ENCODE peak calls at places on chromosomes 3 and 15, in nine cellular contexts. One of them, this sample, is unnamed.

GRCh38 chr3:166955549-166955948 is 424.5 kb downstream of the ZBBX start:
- DNase-seq in HepG2: no peak
- DNase-seq in left ventricle myocardium inferior: no peak
- DNase-seq in H9: no peak
- DNase-seq in sigmoid colon: no peak
- DNase-seq in esophagus squamous epithelium: no peak
- DNase-seq in cardiac muscle cell: no peak
- DNase-seq in PC-3: peak
- DNase-seq in psoas muscle: no peak
- DNase-seq in this sample: no peak

GRCh38 chr15:90531147-90531546 is 1.4 kb downstream of the CRTC3 start:
- DNase-seq in H9: no peak
- DNase-seq in psoas muscle: no peak
- DNase-seq in PC-3: no peak
- DNase-seq in sigmoid colon: no peak
- DNase-seq in esophagus squamous epithelium: no peak
- DNase-seq in HepG2: no peak
- DNase-seq in cardiac muscle cell: no peak
- DNase-seq in left ventricle myocardium inferior: no peak
- DNase-seq in this sample: no peak

GRCh38 chr3:4524423-4524769 is 31.2 kb downstream of the ITPR1 start:
- DNase-seq in HepG2: peak
- DNase-seq in left ventricle myocardium inferior: no peak
- DNase-seq in PC-3: peak
- DNase-seq in esophagus squamous epithelium: no peak
- DNase-seq in H9: no peak
- DNase-seq in cardiac muscle cell: peak
- DNase-seq in psoas muscle: no peak
- DNase-seq in sigmoid colon: no peak
- DNase-seq in this sample: no peak

GRCh38 chr15:88615303-88616107 is 5.6 kb upstream of the AEN start:
- DNase-seq in psoas muscle: no peak
- DNase-seq in HepG2: peak
- DNase-seq in PC-3: no peak
- DNase-seq in H9: peak
- DNase-seq in sigmoid colon: no peak
- DNase-seq in left ventricle myocardium inferior: no peak
- DNase-seq in esophagus squamous epithelium: no peak
- DNase-seq in cardiac muscle cell: no peak
- DNase-seq in this sample: peak

GRCh38 chr15:33380406-33380805 is 69.6 kb downstream of the RYR3 start:
- DNase-seq in H9: no peak
- DNase-seq in HepG2: no peak
- DNase-seq in left ventricle myocardium inferior: no peak
- DNase-seq in cardiac muscle cell: no peak
- DNase-seq in psoas muscle: peak
- DNase-seq in PC-3: no peak
- DNase-seq in sigmoid colon: no peak
- DNase-seq in esophagus squamous epithelium: no peak
- DNase-seq in this sample: no peak

GRCh38 chr3:75814797-75815196 is 29.4 kb upstream of the ZNF717 start:
- DNase-seq in left ventricle myocardium inferior: no peak
- DNase-seq in HepG2: no peak
- DNase-seq in cardiac muscle cell: no peak
- DNase-seq in PC-3: no peak
- DNase-seq in esophagus squamous epithelium: no peak
- DNase-seq in H9: no peak
- DNase-seq in psoas muscle: no peak
- DNase-seq in sigmoid colon: no peak
- DNase-seq in this sample: no peak

GRCh38 chr3:168088106-168088722 is 7.5 kb downstream of the GOLIM4 start:
- DNase-seq in cardiac muscle cell: no peak
- DNase-seq in H9: peak
- DNase-seq in psoas muscle: no peak
- DNase-seq in left ventricle myocardium inferior: no peak
- DNase-seq in PC-3: no peak
- DNase-seq in esophagus squamous epithelium: no peak
- DNase-seq in HepG2: peak
- DNase-seq in sigmoid colon: no peak
- DNase-seq in this sample: peak

GRCh38 chr15:95169701-95170459 is 938.5 kb downstream of the MCTP2 start:
- DNase-seq in H9: no peak
- DNase-seq in PC-3: no peak
- DNase-seq in psoas muscle: peak
- DNase-seq in esophagus squamous epithelium: no peak
- DNase-seq in HepG2: no peak
- DNase-seq in cardiac muscle cell: no peak
- DNase-seq in sigmoid colon: peak
- DNase-seq in left ventricle myocardium inferior: no peak
- DNase-seq in this sample: no peak

GRCh38 chr15:101613130-101614000 is 38.8 kb downstream of the TM2D3 start:
- DNase-seq in H9: no peak
- DNase-seq in HepG2: peak
- DNase-seq in psoas muscle: peak
- DNase-seq in esophagus squamous epithelium: no peak
- DNase-seq in PC-3: peak
- DNase-seq in left ventricle myocardium inferior: peak
- DNase-seq in cardiac muscle cell: peak
- DNase-seq in sigmoid colon: peak
- DNase-seq in this sample: peak

GRCh38 chr3:161310649-161311423 is 60.5 kb downstream of the SPTSSB start:
- DNase-seq in H9: no peak
- DNase-seq in psoas muscle: no peak
- DNase-seq in cardiac muscle cell: no peak
- DNase-seq in left ventricle myocardium inferior: no peak
- DNase-seq in esophagus squamous epithelium: no peak
- DNase-seq in HepG2: no peak
- DNase-seq in PC-3: no peak
- DNase-seq in sigmoid colon: no peak
- DNase-seq in this sample: no peak

DNA sequence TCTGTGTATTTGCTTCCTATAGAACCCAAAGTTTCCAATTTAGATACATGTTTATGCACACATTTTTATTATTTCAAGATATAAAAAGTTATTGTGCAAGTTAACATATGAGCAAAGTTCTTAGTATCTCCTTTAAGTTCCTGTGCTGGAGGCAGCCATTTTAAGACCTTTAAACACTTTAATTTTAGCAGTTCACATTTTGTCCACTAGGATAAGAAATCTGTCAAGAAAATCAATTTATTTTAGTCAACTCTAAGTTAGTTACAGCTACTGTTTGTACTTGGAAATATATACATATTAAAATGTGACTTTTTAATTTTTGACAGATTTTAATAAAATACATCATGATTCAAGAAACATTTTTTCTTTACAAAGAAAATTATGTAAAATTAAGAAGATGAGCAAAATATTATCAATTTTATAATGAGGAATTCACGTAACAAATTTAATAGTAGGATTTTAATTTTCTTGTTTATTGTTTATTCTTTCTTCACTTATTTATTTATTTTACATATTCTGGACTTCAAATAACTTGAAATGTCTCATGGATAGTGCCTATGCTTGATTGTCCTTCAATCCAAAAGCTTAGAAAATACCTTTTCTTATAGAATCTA is 402.6 kb upstream of the GBE1 start:
- DNase-seq in H9: no peak
- DNase-seq in left ventricle myocardium inferior: no peak
- DNase-seq in HepG2: no peak
- DNase-seq in esophagus squamous epithelium: no peak
- DNase-seq in cardiac muscle cell: peak
- DNase-seq in sigmoid colon: no peak
- DNase-seq in PC-3: peak
- DNase-seq in psoas muscle: no peak
- DNase-seq in this sample: no peak
- TF ChIP-seq CTCF in H9: peak
- TF ChIP-seq CTCF in left ventricle myocardium inferior: peak
- TF ChIP-seq CTCF in HepG2: no peak
- TF ChIP-seq CTCF in esophagus squamous epithelium: peak
- TF ChIP-seq CTCF in cardiac muscle cell: no peak
- TF ChIP-seq CTCF in sigmoid colon: no peak
- TF ChIP-seq CTCF in PC-3: peak
- TF ChIP-seq CTCF in psoas muscle: peak
- TF ChIP-seq CTCF in this sample: peak

GRCh38 chr3:9889405-9889804 is 1.0 kb upstream of the JAGN1 start:
- DNase-seq in psoas muscle: no peak
- DNase-seq in left ventricle myocardium inferior: no peak
- DNase-seq in HepG2: no peak
- DNase-seq in cardiac muscle cell: no peak
- DNase-seq in PC-3: no peak
- DNase-seq in esophagus squamous epithelium: no peak
- DNase-seq in sigmoid colon: no peak
- DNase-seq in H9: no peak
- DNase-seq in this sample: no peak

GRCh38 chr3:9891072-9891622 is 737 bp downstream of the JAGN1 start:
- DNase-seq in esophagus squamous epithelium: no peak
- DNase-seq in sigmoid colon: no peak
- DNase-seq in left ventricle myocardium inferior: no peak
- DNase-seq in cardiac muscle cell: no peak
- DNase-seq in psoas muscle: no peak
- DNase-seq in H9: no peak
- DNase-seq in PC-3: no peak
- DNase-seq in HepG2: no peak
- DNase-seq in this sample: no peak

GRCh38 chr3:9897408-9898372 is 5.0 kb upstream of the IL17RE start:
- DNase-seq in H9: no peak
- DNase-seq in esophagus squamous epithelium: no peak
- DNase-seq in psoas muscle: no peak
- DNase-seq in cardiac muscle cell: peak
- DNase-seq in PC-3: peak
- DNase-seq in HepG2: peak
- DNase-seq in sigmoid colon: no peak
- DNase-seq in left ventricle myocardium inferior: no peak
- DNase-seq in this sample: peak

GRCh38 chr3:9890249-9891071 is at the start of gene JAGN1:
- DNase-seq in psoas muscle: peak
- DNase-seq in HepG2: peak
- DNase-seq in H9: peak
- DNase-seq in sigmoid colon: peak
- DNase-seq in PC-3: peak
- DNase-seq in left ventricle myocardium inferior: peak
- DNase-seq in cardiac muscle cell: peak
- DNase-seq in esophagus squamous epithelium: peak
- DNase-seq in this sample: peak

DNA sequence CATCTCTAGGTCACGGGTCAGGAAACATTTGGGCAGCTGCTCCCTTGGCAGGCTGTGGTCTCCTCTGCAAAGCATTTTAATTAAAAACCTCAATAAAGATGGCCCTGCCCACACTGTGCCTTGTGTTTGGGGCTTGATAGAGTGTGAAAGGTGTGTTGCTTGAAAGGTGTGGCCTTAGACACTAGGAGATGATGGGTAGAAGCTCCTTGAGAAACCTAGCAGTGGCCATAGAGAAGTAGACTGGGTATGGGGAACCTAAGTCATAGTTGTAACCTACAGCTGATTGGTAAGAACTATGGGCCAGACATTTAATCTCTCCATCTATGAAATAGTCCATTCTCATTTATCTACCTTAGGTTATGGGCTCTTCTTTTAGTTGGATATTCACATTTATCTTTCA is 3.3 kb downstream of the JAGN1 start:
- DNase-seq in cardiac muscle cell: no peak
- DNase-seq in psoas muscle: no peak
- DNase-seq in PC-3: no peak
- DNase-seq in left ventricle myocardium inferior: no peak
- DNase-seq in H9: no peak
- DNase-seq in esophagus squamous epithelium: no peak
- DNase-seq in HepG2: no peak
- DNase-seq in sigmoid colon: no peak
- DNase-seq in this sample: no peak
- H3K27ac ChIP-seq in cardiac muscle cell: no peak
- H3K27ac ChIP-seq in psoas muscle: peak
- H3K27ac ChIP-seq in PC-3: peak
- H3K27ac ChIP-seq in left ventricle myocardium inferior: no peak
- H3K27ac ChIP-seq in H9: no peak
- H3K27ac ChIP-seq in esophagus squamous epithelium: peak
- H3K27ac ChIP-seq in HepG2: no peak
- H3K27ac ChIP-seq in sigmoid colon: peak
- H3K27ac ChIP-seq in this sample: no peak

DNA sequence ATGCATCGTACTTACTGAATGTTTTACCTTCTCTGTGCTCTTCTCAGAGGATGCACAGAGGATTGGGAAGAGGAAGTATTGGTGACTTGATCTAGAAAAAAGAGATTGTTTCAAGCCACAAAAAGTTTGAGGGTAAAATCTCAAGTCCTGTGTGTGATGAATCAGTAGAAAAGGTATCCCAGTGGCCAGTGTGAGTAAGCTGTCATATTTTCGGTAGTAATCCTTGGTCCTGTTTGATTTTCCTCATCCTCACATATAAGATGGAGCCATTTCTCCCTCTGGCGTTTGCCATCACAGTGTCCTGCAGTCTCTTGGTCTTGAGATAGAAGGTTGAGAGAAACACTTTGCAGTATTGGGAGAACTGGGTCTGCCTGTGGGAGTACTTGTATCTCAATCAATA is 166.8 kb downstream of the LPP start:
- DNase-seq in psoas muscle: no peak
- DNase-seq in left ventricle myocardium inferior: no peak
- DNase-seq in sigmoid colon: no peak
- DNase-seq in H9: no peak
- DNase-seq in esophagus squamous epithelium: no peak
- DNase-seq in PC-3: peak
- DNase-seq in HepG2: no peak
- DNase-seq in cardiac muscle cell: no peak
- DNase-seq in this sample: no peak
- TF ChIP-seq CTCF in psoas muscle: no peak
- TF ChIP-seq CTCF in left ventricle myocardium inferior: no peak
- TF ChIP-seq CTCF in sigmoid colon: no peak
- TF ChIP-seq CTCF in H9: no peak
- TF ChIP-seq CTCF in esophagus squamous epithelium: no peak
- TF ChIP-seq CTCF in PC-3: peak
- TF ChIP-seq CTCF in HepG2: no peak
- TF ChIP-seq CTCF in cardiac muscle cell: no peak
- TF ChIP-seq CTCF in this sample: no peak

GRCh38 chr3:162525791-162526190 is 1029.2 kb downstream of the OTOL1 start:
- DNase-seq in sigmoid colon: no peak
- DNase-seq in cardiac muscle cell: peak
- DNase-seq in left ventricle myocardium inferior: no peak
- DNase-seq in psoas muscle: no peak
- DNase-seq in H9: no peak
- DNase-seq in HepG2: no peak
- DNase-seq in esophagus squamous epithelium: no peak
- DNase-seq in PC-3: no peak
- DNase-seq in this sample: no peak
- H3K27ac ChIP-seq in sigmoid colon: no peak
- H3K27ac ChIP-seq in cardiac muscle cell: no peak
- H3K27ac ChIP-seq in left ventricle myocardium inferior: no peak
- H3K27ac ChIP-seq in psoas muscle: no peak
- H3K27ac ChIP-seq in H9: no peak
- H3K27ac ChIP-seq in HepG2: no peak
- H3K27ac ChIP-seq in esophagus squamous epithelium: no peak
- H3K27ac ChIP-seq in PC-3: no peak
- H3K27ac ChIP-seq in this sample: no peak

DNA sequence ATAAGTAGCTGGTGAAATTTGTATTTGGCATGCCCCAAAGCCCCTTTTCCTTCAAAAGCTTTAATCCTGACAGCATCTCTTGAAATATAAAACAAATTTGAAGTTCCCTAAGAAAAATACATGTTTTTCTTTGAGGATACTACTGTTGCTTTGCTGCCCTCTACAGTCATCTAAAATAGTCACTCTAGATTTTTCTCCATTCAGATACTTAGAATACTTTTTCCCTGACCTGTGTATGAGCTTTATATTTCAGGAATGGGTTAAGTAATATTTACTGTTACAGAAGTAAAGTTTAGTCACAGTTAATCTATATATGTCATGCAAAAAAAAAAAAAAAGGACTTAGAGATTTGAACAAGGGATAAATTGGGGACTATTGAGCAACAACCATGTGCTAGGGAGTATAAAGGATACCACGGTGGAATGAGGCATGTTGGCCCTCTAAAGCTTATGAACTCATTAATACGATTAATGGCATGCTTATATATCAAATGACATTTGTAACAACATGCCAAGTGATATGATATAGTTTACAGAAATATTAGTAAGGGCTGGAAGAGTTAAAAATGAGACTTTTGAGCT is 8.8 kb downstream of the NECTIN3 start:
- DNase-seq in psoas muscle: no peak
- DNase-seq in left ventricle myocardium inferior: no peak
- DNase-seq in sigmoid colon: no peak
- DNase-seq in esophagus squamous epithelium: no peak
- DNase-seq in cardiac muscle cell: peak
- DNase-seq in PC-3: peak
- DNase-seq in HepG2: peak
- DNase-seq in H9: no peak
- DNase-seq in this sample: no peak
- TF ChIP-seq CTCF in psoas muscle: peak
- TF ChIP-seq CTCF in left ventricle myocardium inferior: peak
- TF ChIP-seq CTCF in sigmoid colon: no peak
- TF ChIP-seq CTCF in esophagus squamous epithelium: peak
- TF ChIP-seq CTCF in cardiac muscle cell: peak
- TF ChIP-seq CTCF in PC-3: peak
- TF ChIP-seq CTCF in HepG2: peak
- TF ChIP-seq CTCF in H9: peak
- TF ChIP-seq CTCF in this sample: peak

This sample was measured in right lobe of liver.